ENCODE peak calls at places on chromosomes 4 and X, in ten cellular contexts. G, C, K, L, D, T, V, F, A and Z are unnamed samples.

GRCh38 chrX:153438522-153438921 is 7.3 kb downstream of the TREX2 start:
- DNase-seq in G (no peak), C (no peak), K (no peak), L (peak), D (no peak), T (peak), V (no peak), F (no peak), A (peak), Z (no peak)

GRCh38 chrX:134908235-134908834 is 82.5 kb upstream of the SMIM10 start:
- DNase-seq in G (no peak), C (peak), K (no peak), L (peak), D (no peak), T (peak), V (no peak), F (no peak), A (peak), Z (peak)

GRCh38 chr4:153464068-153464467 is 2.1 kb upstream of the TMEM131L start:
- DNase-seq in G (no peak), C (no peak), K (no peak), L (peak), D (no peak), T (no peak), V (no peak), F (no peak), A (no peak), Z (peak)

GRCh38 chr4:77015390-77015789 is 60.4 kb downstream of the CCNI start:
- DNase-seq in G (no peak), C (no peak), K (no peak), L (peak), D (no peak), T (peak), V (no peak), F (no peak), A (no peak), Z (peak)

GRCh38 chr4:156201050-156201449 is 247.4 kb upstream of the CTSO start:
- DNase-seq in G (no peak), C (peak), K (no peak), L (no peak), D (no peak), T (no peak), V (no peak), F (no peak), A (no peak), Z (no peak)

GRCh38 chr4:7588002-7588401 is 153.3 kb upstream of the PSAPL1 start:
- DNase-seq in G (no peak), C (no peak), K (no peak), L (no peak), D (no peak), T (no peak), V (no peak), F (no peak), A (no peak), Z (no peak)

GRCh38 chrX:133543654-133544053 is 128.4 kb upstream of the GPC4 start:
- DNase-seq in G (no peak), C (no peak), K (no peak), L (no peak), D (no peak), T (no peak), V (no peak), F (no peak), A (no peak), Z (no peak)

GRCh38 chr4:8836664-8837171 is 34.9 kb downstream of the HMX1 start:
- DNase-seq in G (no peak), C (no peak), K (no peak), L (no peak), D (peak), T (no peak), V (no peak), F (no peak), A (no peak), Z (no peak)

GRCh38 chr4:119130365-119131065 is 5.1 kb upstream of the MYOZ2 start:
- DNase-seq in G (no peak), C (no peak), K (no peak), L (peak), D (no peak), T (no peak), V (no peak), F (no peak), A (no peak), Z (no peak)

GRCh38 chrX:87900320-87900908 is 382.8 kb downstream of the KLHL4 start:
- DNase-seq in G (no peak), C (no peak), K (peak), L (no peak), D (no peak), T (peak), V (no peak), F (no peak), A (peak), Z (peak)

GRCh38 chrX:7202206-7202605 is 54.3 kb upstream of the PUDP start:
- DNase-seq in G (no peak), C (no peak), K (no peak), L (peak), D (no peak), T (no peak), V (no peak), F (no peak), A (no peak), Z (peak)